ENCODE peak calls at places on chromosomes 4 and X, in four cellular contexts. U is K562, D is HepG2, F is GM12878. R is an unnamed sample.

GRCh38 chr4:179858221-179858620 is 2385.0 kb upstream of the TENM3 start:
- DNase-seq in F (no peak), D (no peak), U (no peak), R (no peak)

GRCh38 chr4:41257257-41257900 is 651 bp downstream of the UCHL1 start:
- DNase-seq in D (no peak), U (no peak), F (no peak), R (peak)

GRCh38 chr4:577499-578450 is 1.7 kb upstream of the TMEM271 start:
- DNase-seq in U (no peak), D (peak), F (no peak), R (peak)

GRCh38 chr4:152323221-152323620 is 212.7 kb downstream of the FBXW7 start:
- DNase-seq in F (no peak), U (no peak), D (no peak), R (no peak)

GRCh38 chrX:15447985-15448639 is 45.0 kb downstream of the PIR start:
- DNase-seq in D (no peak), U (no peak), F (no peak), R (no peak)

GRCh38 chrX:151806967-151807540 is 72.5 kb downstream of the CNGA2 start:
- DNase-seq in F (no peak), U (no peak), D (no peak), R (no peak)

GRCh38 chrX:144586756-144587155 is 660.5 kb upstream of the SPANXN1 start:
- DNase-seq in F (no peak), D (no peak), U (no peak), R (no peak)

GRCh38 chr4:141346144-141346543 is 125.4 kb downstream of the ZNF330 start:
- DNase-seq in D (peak), U (peak), F (no peak), R (no peak)

GRCh38 chr4:170705907-170706306 is 616.2 kb upstream of the AADAT start:
- DNase-seq in U (no peak), D (no peak), F (peak), R (no peak)

GRCh38 chr4:150415213-150415612 is 166.7 kb upstream of the MAB21L2 start:
- DNase-seq in D (no peak), U (no peak), F (no peak), R (no peak)

GRCh38 chr4:127249066-127249766 is 383.5 kb upstream of the INTU start:
- DNase-seq in U (no peak), D (no peak), F (no peak), R (no peak)

GRCh38 chrX:132568291-132568690 is 79.5 kb upstream of the MBNL3 start:
- DNase-seq in F (no peak), U (no peak), D (no peak), R (no peak)

GRCh38 chr4:109414938-109415337 is 18.7 kb upstream of the SEC24B start:
- DNase-seq in F (no peak), U (no peak), D (no peak), R (no peak)

GRCh38 chrX:24506082-24506481 is 41.0 kb downstream of the PDK3 start:
- DNase-seq in U (no peak), D (no peak), F (peak), R (no peak)

GRCh38 chr4:109040441-109040840 is 262.0 kb downstream of the COL25A1 start:
- DNase-seq in F (no peak), D (no peak), U (no peak), R (no peak)

GRCh38 chrX:154539077-154539476 is 7.6 kb downstream of the G6PD start:
- DNase-seq in U (no peak), F (no peak), D (no peak), R (no peak)

GRCh38 chr4:105620640-105621323 is 68.4 kb downstream of the ARHGEF38 start:
- DNase-seq in U (no peak), D (no peak), F (no peak), R (no peak)

GRCh38 chr4:26330186-26330787 is 9.5 kb downstream of the RBPJ start:
- DNase-seq in D (peak), F (no peak), U (peak), R (no peak)

GRCh38 chr4:6324999-6325790 is 55.5 kb downstream of the WFS1 start:
- DNase-seq in U (no peak), D (no peak), F (no peak), R (no peak)

GRCh38 chr4:93710101-93710846 is 118.3 kb upstream of the ATOH1 start:
- DNase-seq in D (peak), U (no peak), F (peak), R (peak)

GRCh38 chr4:54837576-54838140 is 179.9 kb downstream of the KIT start:
- DNase-seq in D (no peak), U (no peak), F (no peak), R (no peak)

GRCh38 chr4:143599827-143600226 is 86.3 kb downstream of the SMARCA5 start:
- DNase-seq in U (no peak), D (no peak), F (no peak), R (no peak)

GRCh38 chrX:69109706-69110635 is 55.3 kb downstream of the PJA1 start:
- DNase-seq in F (no peak), D (no peak), U (peak), R (no peak)

GRCh38 chrX:45623266-45623665 is 422.6 kb upstream of the DIPK2B start:
- DNase-seq in F (no peak), D (no peak), U (no peak), R (no peak)

GRCh38 chr4:183658362-183659028 is 490 bp downstream of the RWDD4 start:
- DNase-seq in D (peak), U (peak), F (no peak), R (peak)

GRCh38 chr4:12978310-12978709 is 505.8 kb downstream of the RAB28 start:
- DNase-seq in D (no peak), F (no peak), U (no peak), R (no peak)

GRCh38 chr4:141046255-141046654 is 87.0 kb downstream of the RNF150 start:
- DNase-seq in D (peak), F (no peak), U (no peak), R (no peak)

GRCh38 chrX:76148011-76148665 is 24.7 kb upstream of the PBDC1 start:
- DNase-seq in F (peak), D (peak), U (no peak), R (no peak)

GRCh38 chr4:79294064-79294463 is 31.8 kb downstream of the NAA11 start:
- DNase-seq in F (no peak), D (peak), U (no peak), R (no peak)

GRCh38 chrX:32153586-32153985 is 1057.8 kb downstream of the DMD start:
- DNase-seq in U (no peak), F (no peak), D (no peak), R (no peak)

DNA sequence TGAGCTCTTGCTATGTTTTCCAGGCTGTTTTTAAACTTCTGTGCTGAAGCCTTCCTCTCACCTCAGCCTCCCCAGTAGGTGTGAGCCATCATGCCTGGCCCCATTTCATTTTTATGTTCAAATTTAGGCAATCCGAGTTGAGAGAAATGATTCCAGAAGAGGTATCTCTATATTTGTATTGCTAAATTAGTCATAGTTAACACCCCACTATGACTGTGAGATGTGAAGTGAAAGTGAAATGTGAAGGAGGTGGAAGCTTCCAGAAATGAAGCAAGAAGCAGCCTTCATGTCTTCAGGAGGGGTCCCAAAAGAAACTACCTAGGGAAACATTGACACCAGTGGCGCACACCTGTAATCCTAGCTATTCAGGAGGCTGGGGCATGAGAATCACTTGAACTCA is 17.7 kb downstream of the APELA start:
- DNase-seq in U (no peak), F (peak), D (no peak), R (no peak)
- TF ChIP-seq CREM in U (no peak), F (no peak), D (no peak), R (no peak)

DNA sequence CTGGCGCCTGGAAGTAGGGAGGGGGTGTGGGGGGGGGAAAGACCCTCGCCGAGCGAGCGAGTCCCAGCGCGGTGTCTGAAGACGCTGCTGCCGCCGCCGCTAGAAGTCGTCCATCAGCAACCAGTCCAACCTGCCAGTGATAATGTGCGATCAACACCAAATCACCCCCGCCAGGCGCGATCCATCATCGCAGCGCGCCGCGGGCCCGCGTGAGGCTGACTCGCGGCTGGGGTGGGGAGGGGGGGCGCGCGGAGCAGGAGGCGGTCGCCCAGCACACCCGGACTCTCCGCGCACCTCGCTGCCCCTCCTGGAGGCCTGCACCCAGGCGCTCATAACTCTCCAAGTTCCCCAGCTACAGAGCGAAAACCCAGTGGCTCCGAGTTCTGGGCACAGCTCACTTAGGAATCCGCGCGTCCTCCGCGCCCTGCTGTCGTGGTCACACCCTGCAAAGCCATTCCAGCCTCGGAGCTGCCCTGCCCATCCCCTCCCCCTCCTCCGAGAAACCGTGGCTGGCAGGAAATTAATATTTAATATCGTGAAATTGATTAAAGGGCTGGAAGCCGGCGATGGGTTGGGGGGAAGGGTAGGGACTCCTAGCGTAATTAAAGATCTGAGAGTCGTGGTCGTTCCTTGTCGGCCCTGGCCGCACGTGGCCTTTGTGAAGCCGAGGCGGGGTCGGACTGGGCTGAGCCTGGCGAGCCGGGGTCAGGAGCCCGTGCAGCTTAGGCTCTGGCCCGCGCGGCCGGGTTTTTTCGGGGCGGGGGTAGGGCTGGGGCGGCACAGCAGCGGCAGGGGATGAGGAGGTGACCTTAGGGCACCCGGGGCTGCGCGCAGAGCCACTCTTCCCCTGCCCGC is 58.1 kb upstream of the BCOR start:
- DNase-seq in U (peak), F (no peak), D (no peak), R (no peak)
- TF ChIP-seq CREM in U (peak), F (no peak), D (no peak), R (no peak)

GRCh38 chr4:173040200-173040599 is 128.4 kb upstream of the GALNT7 start:
- DNase-seq in U (no peak), F (no peak), D (no peak), R (no peak)
- TF ChIP-seq CREM in U (no peak), F (no peak), D (no peak), R (no peak)

GRCh38 chr4:145804134-145804533 is 124.2 kb downstream of the C4orf51 start:
- DNase-seq in F (no peak), U (no peak), D (peak), R (no peak)
- TF ChIP-seq CREM in F (peak), U (no peak), D (no peak), R (no peak)

DNA sequence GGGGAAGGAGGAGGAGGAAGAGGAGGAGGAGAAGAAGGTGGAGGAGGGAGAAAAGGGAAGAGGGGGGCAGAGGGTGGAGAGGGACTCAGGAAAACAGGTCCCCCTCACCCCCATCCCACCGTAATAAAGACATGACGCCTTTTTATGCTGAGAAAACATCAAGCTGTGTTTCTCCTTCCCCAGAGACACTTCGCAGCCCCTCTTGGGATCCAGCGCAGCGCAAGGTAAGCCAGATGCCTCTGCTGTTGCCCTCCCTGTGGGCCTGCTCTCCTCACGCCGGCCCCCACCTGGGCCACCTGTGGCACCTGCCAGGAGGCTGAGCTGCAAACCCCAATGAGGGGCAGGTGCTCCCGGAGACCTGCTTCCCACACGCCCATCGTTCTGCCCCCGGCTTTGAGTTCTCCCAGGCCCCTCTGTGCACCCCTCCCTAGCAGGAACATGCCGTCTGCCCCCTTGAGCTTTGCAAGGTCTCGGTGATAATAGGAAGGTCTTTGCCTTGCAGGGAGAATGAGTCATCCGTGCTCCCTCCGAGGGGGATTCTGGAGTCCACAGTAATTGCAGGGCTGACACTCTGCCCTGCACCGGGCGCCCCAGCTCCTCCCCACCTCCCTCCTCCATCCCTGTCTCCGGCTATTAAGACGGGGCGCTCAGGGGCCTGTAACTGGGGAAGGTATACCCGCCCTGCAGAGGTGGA is 45.3 kb upstream of the SHOX start:
- DNase-seq in U (no peak), F (no peak), D (no peak), R (no peak)
- TF ChIP-seq CREM in U (no peak), F (no peak), D (no peak), R (no peak)

GRCh38 chrX:63434665-63435064 is 83.5 kb upstream of the SPIN4 start:
- DNase-seq in D (no peak), U (peak), F (no peak), R (peak)
- TF ChIP-seq CREM in D (no peak), U (no peak), F (no peak), R (no peak)